ENCODE peak calls at places on chromosomes 12 and 14, in four cellular contexts. One of them, this sample, is unnamed. For H3K4me1, the result is how much of the 10 kb centered on the place peaks cover.

GRCh38 chr12:32897276-32897615 is 669 bp upstream of the PKP2 start:
- DNase-seq in tibial artery: no peak
- DNase-seq in keratinocyte: no peak
- DNase-seq in body of pancreas: no peak
- DNase-seq in this sample: peak

GRCh38 chr12:79936670-79937069 is 1.8 kb upstream of the PPP1R12A start:
- DNase-seq in tibial artery: no peak
- DNase-seq in keratinocyte: no peak
- DNase-seq in body of pancreas: no peak
- DNase-seq in this sample: no peak

GRCh38 chr12:98646165-98646764 is 1.2 kb downstream of the APAF1 start:
- DNase-seq in tibial artery: no peak
- DNase-seq in keratinocyte: no peak
- DNase-seq in body of pancreas: no peak
- DNase-seq in this sample: peak

GRCh38 chr14:71918955-71919354 is 13.3 kb upstream of the RGS6 start:
- DNase-seq in tibial artery: no peak
- DNase-seq in keratinocyte: no peak
- DNase-seq in body of pancreas: no peak
- DNase-seq in this sample: no peak

GRCh38 chr12:28811457-28811856 is 337.6 kb upstream of the FAR2 start:
- DNase-seq in tibial artery: no peak
- DNase-seq in keratinocyte: no peak
- DNase-seq in body of pancreas: no peak
- DNase-seq in this sample: no peak

GRCh38 chr14:73761621-73762355 is 47.6 kb upstream of the PNMA1 start:
- DNase-seq in tibial artery: no peak
- DNase-seq in keratinocyte: no peak
- DNase-seq in body of pancreas: no peak
- DNase-seq in this sample: no peak

GRCh38 chr14:20415723-20416622 is 2.7 kb upstream of the TEP1 start:
- DNase-seq in tibial artery: no peak
- DNase-seq in keratinocyte: no peak
- DNase-seq in body of pancreas: peak
- DNase-seq in this sample: peak

GRCh38 chr12:113700943-113701342 is 229.3 kb upstream of the LHX5 start:
- DNase-seq in tibial artery: no peak
- DNase-seq in keratinocyte: no peak
- DNase-seq in body of pancreas: no peak
- DNase-seq in this sample: no peak

GRCh38 chr14:56211844-56212243 is 93.6 kb downstream of the PELI2 start:
- DNase-seq in tibial artery: no peak
- DNase-seq in keratinocyte: no peak
- DNase-seq in body of pancreas: no peak
- DNase-seq in this sample: no peak

GRCh38 chr12:20369164-20370000 is 1.0 kb downstream of the PDE3A start:
- DNase-seq in tibial artery: peak
- DNase-seq in keratinocyte: no peak
- DNase-seq in body of pancreas: peak
- DNase-seq in this sample: peak

GRCh38 chr14:36756221-36756620 is 94.6 kb downstream of the PAX9 start:
- DNase-seq in tibial artery: no peak
- DNase-seq in keratinocyte: no peak
- DNase-seq in body of pancreas: no peak
- DNase-seq in this sample: no peak

GRCh38 chr12:57094194-57095160 is 5.6 kb downstream of the NAB2 start:
- DNase-seq in tibial artery: no peak
- DNase-seq in keratinocyte: no peak
- DNase-seq in body of pancreas: no peak
- DNase-seq in this sample: no peak

GRCh38 chr14:52950898-52951729 is at the start of gene FERMT2:
- DNase-seq in tibial artery: peak
- DNase-seq in keratinocyte: no peak
- DNase-seq in body of pancreas: peak
- DNase-seq in this sample: peak

GRCh38 chr12:7933255-7933726 is 2.7 kb downstream of the SLC2A3 start:
- DNase-seq in tibial artery: peak
- DNase-seq in keratinocyte: peak
- DNase-seq in body of pancreas: peak
- DNase-seq in this sample: peak

GRCh38 chr12:39905152-39905551 is 200.7 kb downstream of the SLC2A13 start:
- DNase-seq in tibial artery: peak
- DNase-seq in keratinocyte: no peak
- DNase-seq in body of pancreas: peak
- DNase-seq in this sample: no peak

GRCh38 chr12:108828774-108829173 is 28.6 kb downstream of the SSH1 start:
- DNase-seq in tibial artery: no peak
- DNase-seq in keratinocyte: peak
- DNase-seq in body of pancreas: no peak
- DNase-seq in this sample: peak

GRCh38 chr14:103716091-103716801 is 636 bp downstream of the ZFYVE21 start:
- DNase-seq in tibial artery: no peak
- DNase-seq in keratinocyte: no peak
- DNase-seq in body of pancreas: no peak
- DNase-seq in this sample: no peak

GRCh38 chr14:84482256-84483071 is 1047.5 kb upstream of the FLRT2 start:
- DNase-seq in tibial artery: no peak
- DNase-seq in keratinocyte: peak
- DNase-seq in body of pancreas: no peak
- DNase-seq in this sample: peak

GRCh38 chr12:76113800-76114757 is 29.6 kb upstream of the NAP1L1 start:
- DNase-seq in tibial artery: no peak
- DNase-seq in keratinocyte: peak
- DNase-seq in body of pancreas: no peak
- DNase-seq in this sample: peak

GRCh38 chr14:52363969-52364368 is 49.9 kb downstream of the PTGER2 start:
- DNase-seq in tibial artery: no peak
- DNase-seq in keratinocyte: no peak
- DNase-seq in body of pancreas: peak
- DNase-seq in this sample: no peak

GRCh38 chr14:92718659-92719058 is 29.8 kb downstream of the LGMN start:
- DNase-seq in tibial artery: no peak
- DNase-seq in keratinocyte: no peak
- DNase-seq in body of pancreas: no peak
- DNase-seq in this sample: no peak

GRCh38 chr12:105562727-105563072 is 232.2 kb downstream of the C12orf75 start:
- DNase-seq in tibial artery: no peak
- DNase-seq in keratinocyte: no peak
- DNase-seq in body of pancreas: no peak
- DNase-seq in this sample: no peak

GRCh38 chr12:99686142-99686541 is 38.6 kb downstream of the GARIN6 start:
- DNase-seq in tibial artery: no peak
- DNase-seq in keratinocyte: no peak
- DNase-seq in body of pancreas: no peak
- DNase-seq in this sample: no peak
- H3K4me1 ChIP-seq in tibial artery: under half
- H3K4me1 ChIP-seq in keratinocyte: under half
- H3K4me1 ChIP-seq in body of pancreas: under half
- H3K4me1 ChIP-seq in this sample: under half

DNA sequence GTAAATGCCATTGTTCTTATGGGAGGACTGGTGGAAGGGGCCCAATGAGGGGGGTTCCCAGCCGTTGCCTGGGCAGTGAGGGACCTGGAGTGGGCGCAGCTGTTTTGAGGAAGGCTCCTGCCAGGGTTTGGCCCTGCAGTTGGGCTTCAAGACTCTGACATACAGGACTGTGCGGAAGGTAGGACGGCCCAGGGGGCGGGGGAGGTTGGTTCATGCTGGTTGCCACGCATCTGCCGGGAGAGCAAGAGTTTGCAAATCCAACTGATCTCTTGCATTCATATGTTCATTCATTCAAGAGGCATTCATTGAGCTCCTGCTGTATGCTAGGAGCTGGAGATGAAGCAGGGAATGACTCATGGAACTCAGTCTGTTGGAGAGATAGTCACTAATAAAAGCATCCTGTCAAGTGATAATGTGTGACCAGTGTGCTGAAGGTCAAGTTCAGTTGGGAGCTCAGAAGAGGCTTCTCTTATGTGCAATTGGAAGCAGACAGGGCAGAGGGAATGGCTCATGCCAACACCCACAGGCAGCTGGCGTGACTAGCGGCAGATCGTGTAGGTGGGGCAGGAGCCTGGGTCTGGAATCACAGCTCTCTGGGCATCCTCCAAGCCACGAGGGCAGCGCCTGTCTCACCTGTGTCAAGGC is 7.8 kb downstream of the SH2B3 start:
- DNase-seq in tibial artery: no peak
- DNase-seq in keratinocyte: no peak
- DNase-seq in body of pancreas: no peak
- DNase-seq in this sample: no peak
- H3K4me1 ChIP-seq in tibial artery: under half
- H3K4me1 ChIP-seq in keratinocyte: under half
- H3K4me1 ChIP-seq in body of pancreas: under half
- H3K4me1 ChIP-seq in this sample: under half

GRCh38 chr12:50192908-50193307 is 25.7 kb upstream of the CERS5 start:
- DNase-seq in tibial artery: no peak
- DNase-seq in keratinocyte: no peak
- DNase-seq in body of pancreas: no peak
- DNase-seq in this sample: no peak

GRCh38 chr12:50195832-50196231 is 28.7 kb upstream of the CERS5 start:
- DNase-seq in tibial artery: no peak
- DNase-seq in keratinocyte: no peak
- DNase-seq in body of pancreas: no peak
- DNase-seq in this sample: no peak

GRCh38 chr12:50198829-50199228 is 31.7 kb upstream of the CERS5 start:
- DNase-seq in tibial artery: no peak
- DNase-seq in keratinocyte: no peak
- DNase-seq in body of pancreas: no peak
- DNase-seq in this sample: no peak

GRCh38 chr12:50197297-50197727 is 30.1 kb upstream of the CERS5 start:
- DNase-seq in tibial artery: no peak
- DNase-seq in keratinocyte: no peak
- DNase-seq in body of pancreas: no peak
- DNase-seq in this sample: peak

GRCh38 chr12:50196537-50196936 is 29.4 kb upstream of the CERS5 start:
- DNase-seq in tibial artery: no peak
- DNase-seq in keratinocyte: no peak
- DNase-seq in body of pancreas: no peak
- DNase-seq in this sample: no peak
- H3K4me1 ChIP-seq in tibial artery: under half
- H3K4me1 ChIP-seq in keratinocyte: under half
- H3K4me1 ChIP-seq in body of pancreas: under half
- H3K4me1 ChIP-seq in this sample: under half

DNA sequence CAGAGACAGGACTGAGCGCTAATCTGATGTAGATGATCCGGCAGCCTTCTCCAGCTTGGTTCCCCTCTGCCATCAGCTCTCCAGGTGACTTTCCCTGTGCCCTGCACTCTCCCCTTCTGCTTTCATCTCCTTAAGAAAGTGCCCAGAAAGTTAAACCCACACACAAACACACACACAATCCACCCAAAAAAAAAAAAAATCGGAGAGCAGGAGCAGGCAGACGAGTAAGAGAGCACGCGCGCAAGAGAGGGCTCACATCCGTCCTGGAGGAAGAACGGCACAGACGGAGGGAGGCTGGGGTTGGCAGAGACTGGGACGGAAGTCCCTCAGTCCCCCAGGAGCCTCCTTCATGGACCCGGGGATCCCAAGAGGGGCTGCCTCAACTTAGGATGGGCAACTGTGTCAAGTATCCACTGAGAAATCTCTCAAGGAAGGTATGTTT is 9.8 kb downstream of the CABP1 start:
- DNase-seq in tibial artery: no peak
- DNase-seq in keratinocyte: no peak
- DNase-seq in body of pancreas: no peak
- DNase-seq in this sample: no peak
- H3K4me1 ChIP-seq in tibial artery: under half
- H3K4me1 ChIP-seq in keratinocyte: under half
- H3K4me1 ChIP-seq in body of pancreas: under half
- H3K4me1 ChIP-seq in this sample: under half

GRCh38 chr14:68808696-68809095 is 15.8 kb upstream of the ZFP36L1 start:
- DNase-seq in tibial artery: no peak
- DNase-seq in keratinocyte: no peak
- DNase-seq in body of pancreas: no peak
- DNase-seq in this sample: no peak

GRCh38 chr14:68810173-68811153 is 17.6 kb upstream of the ZFP36L1 start:
- DNase-seq in tibial artery: no peak
- DNase-seq in keratinocyte: no peak
- DNase-seq in body of pancreas: peak
- DNase-seq in this sample: no peak

GRCh38 chr14:68813318-68813838 is 20.5 kb upstream of the ZFP36L1 start:
- DNase-seq in tibial artery: no peak
- DNase-seq in keratinocyte: no peak
- DNase-seq in body of pancreas: no peak
- DNase-seq in this sample: no peak

GRCh38 chr14:68809524-68809923 is 16.7 kb upstream of the ZFP36L1 start:
- DNase-seq in tibial artery: no peak
- DNase-seq in keratinocyte: no peak
- DNase-seq in body of pancreas: no peak
- DNase-seq in this sample: no peak

GRCh38 chr14:68811161-68811560 is 18.3 kb upstream of the ZFP36L1 start:
- DNase-seq in tibial artery: no peak
- DNase-seq in keratinocyte: no peak
- DNase-seq in body of pancreas: no peak
- DNase-seq in this sample: no peak
- H3K4me1 ChIP-seq in tibial artery: under half
- H3K4me1 ChIP-seq in keratinocyte: under half
- H3K4me1 ChIP-seq in body of pancreas: half or more
- H3K4me1 ChIP-seq in this sample: under half

DNA sequence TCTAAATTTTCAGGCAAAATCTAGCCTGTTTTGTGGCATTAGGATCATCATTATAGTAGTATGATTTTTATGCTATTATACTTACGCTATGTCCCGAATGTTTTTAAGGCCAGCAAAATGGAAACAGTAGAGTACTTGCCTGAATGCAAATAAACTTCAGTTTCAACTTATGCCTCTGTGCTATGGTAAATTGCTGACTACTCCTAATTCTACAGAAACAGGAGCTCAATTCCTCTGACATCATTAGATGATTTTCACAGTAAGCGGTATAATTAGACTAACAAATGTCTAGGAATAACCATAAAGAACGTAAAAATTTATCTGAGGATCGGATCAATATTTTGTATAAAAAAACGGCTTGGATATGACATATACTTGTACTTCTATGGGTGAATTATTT is 270.0 kb downstream of the EGLN3 start:
- DNase-seq in tibial artery: no peak
- DNase-seq in keratinocyte: no peak
- DNase-seq in body of pancreas: no peak
- DNase-seq in this sample: no peak
- H3K4me1 ChIP-seq in tibial artery: under half
- H3K4me1 ChIP-seq in keratinocyte: under half
- H3K4me1 ChIP-seq in body of pancreas: under half
- H3K4me1 ChIP-seq in this sample: under half

GRCh38 chr14:65866422-65866821 is 453.9 kb downstream of the FUT8 start:
- DNase-seq in tibial artery: no peak
- DNase-seq in keratinocyte: no peak
- DNase-seq in body of pancreas: no peak
- DNase-seq in this sample: peak
- H3K4me1 ChIP-seq in tibial artery: under half
- H3K4me1 ChIP-seq in keratinocyte: under half
- H3K4me1 ChIP-seq in body of pancreas: under half
- H3K4me1 ChIP-seq in this sample: under half

This sample was measured in cardiac muscle cell.